ENCODE peak calls at places on chromosomes 12 and 14, in four cellular contexts. L, J, N and M are unnamed samples.

GRCh38 chr14:81301371-81301770 is 80.6 kb upstream of the GTF2A1 start:
- DNase-seq in N (no peak), L (no peak), J (no peak), M (no peak)

GRCh38 chr14:33631021-33631420 is 319.9 kb downstream of the EGLN3 start:
- DNase-seq in N (no peak), J (no peak), L (no peak), M (no peak)

GRCh38 chr12:87274594-87275245 is 754.5 kb downstream of the C12orf50 start:
- DNase-seq in L (peak), J (peak), N (no peak), M (no peak)

GRCh38 chr12:100331871-100332270 is 25.0 kb upstream of the SLC17A8 start:
- DNase-seq in N (no peak), J (no peak), L (no peak), M (no peak)

GRCh38 chr12:613996-614726 is 49.1 kb downstream of the NINJ2 start:
- DNase-seq in J (no peak), L (peak), N (no peak), M (no peak)

GRCh38 chr14:24858052-24858451 is 191.9 kb downstream of the STXBP6 start:
- DNase-seq in J (no peak), L (no peak), N (no peak), M (no peak)

GRCh38 chr14:36756221-36756620 is 94.6 kb downstream of the PAX9 start:
- DNase-seq in J (no peak), L (no peak), N (no peak), M (no peak)

GRCh38 chr14:36524874-36525745 is 5.1 kb upstream of the NKX2-1 start:
- DNase-seq in L (peak), J (peak), N (peak), M (no peak)

GRCh38 chr12:34397591-34398365 is 375.5 kb downstream of the ALG10 start:
- DNase-seq in J (no peak), N (no peak), L (peak), M (no peak)

GRCh38 chr14:51202914-51203665 is 37.0 kb upstream of the TMX1 start:
- DNase-seq in N (no peak), J (no peak), L (no peak), M (no peak)

GRCh38 chr12:21300632-21301031 is 34.1 kb downstream of the SLCO1A2 start:
- DNase-seq in L (no peak), N (no peak), J (no peak), M (no peak)

GRCh38 chr12:57836442-57837375 is 9.8 kb downstream of the CTDSP2 start:
- DNase-seq in N (peak), L (no peak), J (no peak), M (no peak)

GRCh38 chr12:57235012-57235727 is 5.7 kb downstream of the SHMT2 start:
- DNase-seq in J (no peak), L (peak), N (peak), M (no peak)

GRCh38 chr12:131734336-131735152 is 23.7 kb downstream of the SFSWAP start:
- DNase-seq in L (no peak), N (no peak), J (no peak), M (no peak)

GRCh38 chr14:100662850-100663527 is 63.7 kb upstream of the DLK1 start:
- DNase-seq in L (peak), J (peak), N (peak), M (no peak)

GRCh38 chr12:88904705-88905104 is 324.4 kb upstream of the KITLG start:
- DNase-seq in N (no peak), J (no peak), L (no peak), M (no peak)

GRCh38 chr12:34305176-34305575 is 282.9 kb downstream of the ALG10 start:
- DNase-seq in J (no peak), L (no peak), N (no peak), M (no peak)

GRCh38 chr12:65570451-65571130 is 253.7 kb upstream of the HMGA2 start:
- DNase-seq in L (no peak), J (no peak), N (no peak), M (no peak)

GRCh38 chr12:56206373-56207166 is 15.2 kb downstream of the RNF41 start:
- DNase-seq in J (no peak), L (peak), N (peak), M (no peak)

GRCh38 chr12:110744176-110744575 is 1.5 kb upstream of the PPP1CC start:
- DNase-seq in N (no peak), J (no peak), L (no peak), M (no peak)

DNA sequence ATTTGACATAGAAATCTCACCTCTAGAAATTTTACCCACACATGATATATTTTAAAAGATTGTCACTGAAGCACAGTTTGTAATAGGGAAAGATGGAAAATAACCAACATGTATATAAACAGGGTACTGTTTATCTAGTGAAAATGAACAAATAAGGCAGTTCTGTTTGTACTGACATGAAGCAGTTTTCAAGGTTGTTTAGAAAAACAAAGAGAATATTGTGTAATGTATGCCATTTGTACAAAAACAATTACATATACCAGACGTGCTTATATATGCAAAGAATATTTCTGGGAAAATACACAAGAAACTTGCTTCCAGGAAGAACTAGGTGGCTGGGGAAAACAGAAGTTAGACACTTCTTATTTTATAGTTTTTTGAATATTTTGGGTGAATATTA is 59.3 kb upstream of the FERMT2 start:
- DNase-seq in L (no peak), J (no peak), N (no peak), M (no peak)
- TF ChIP-seq SIN3A in L (no peak), J (no peak), N (no peak), M (no peak)

GRCh38 chr12:41629606-41630005 is 441.5 kb downstream of the PDZRN4 start:
- DNase-seq in J (no peak), N (no peak), L (no peak), M (no peak)

GRCh38 chr12:41621288-41621687 is 433.2 kb downstream of the PDZRN4 start:
- DNase-seq in L (no peak), J (no peak), N (no peak), M (no peak)

GRCh38 chr12:41619705-41620104 is 431.6 kb downstream of the PDZRN4 start:
- DNase-seq in N (no peak), J (no peak), L (no peak), M (no peak)

DNA sequence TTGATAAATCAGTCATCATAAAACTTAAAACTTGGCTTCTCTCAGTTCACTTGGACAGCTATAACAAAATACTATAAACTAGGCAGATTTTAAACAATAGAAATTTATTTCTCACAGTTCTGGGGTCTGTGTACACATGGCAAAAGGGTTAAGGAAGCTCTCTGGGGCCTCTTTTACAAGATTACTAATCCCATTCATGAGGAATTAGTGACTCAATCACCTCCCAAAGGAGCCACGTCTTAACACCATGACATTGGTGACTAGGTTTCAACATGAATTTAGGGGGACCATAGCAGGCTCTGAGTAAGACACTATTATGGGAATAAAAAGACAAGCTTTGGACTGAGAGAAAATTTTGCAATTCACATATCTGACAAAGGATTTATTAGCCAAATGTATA is 436.5 kb downstream of the PDZRN4 start:
- DNase-seq in J (no peak), L (no peak), N (no peak), M (no peak)
- TF ChIP-seq SIN3A in J (no peak), L (no peak), N (no peak), M (no peak)

GRCh38 chr14:96284008-96284407 is 28.0 kb downstream of the BDKRB1 start:
- DNase-seq in L (no peak), N (no peak), J (no peak), M (no peak)

GRCh38 chr14:96284430-96284829 is 28.4 kb downstream of the BDKRB1 start:
- DNase-seq in L (no peak), J (no peak), N (no peak), M (no peak)

GRCh38 chr14:96280104-96280503 is 24.1 kb downstream of the BDKRB1 start:
- DNase-seq in N (no peak), L (no peak), J (no peak), M (no peak)

GRCh38 chr14:96279564-96279963 is 23.6 kb downstream of the BDKRB1 start:
- DNase-seq in N (no peak), J (no peak), L (no peak), M (no peak)

GRCh38 chr14:96281486-96281885 is 25.5 kb downstream of the BDKRB1 start:
- DNase-seq in L (no peak), J (no peak), N (no peak), M (no peak)
- TF ChIP-seq SIN3A in L (no peak), J (no peak), N (no peak), M (no peak)

DNA sequence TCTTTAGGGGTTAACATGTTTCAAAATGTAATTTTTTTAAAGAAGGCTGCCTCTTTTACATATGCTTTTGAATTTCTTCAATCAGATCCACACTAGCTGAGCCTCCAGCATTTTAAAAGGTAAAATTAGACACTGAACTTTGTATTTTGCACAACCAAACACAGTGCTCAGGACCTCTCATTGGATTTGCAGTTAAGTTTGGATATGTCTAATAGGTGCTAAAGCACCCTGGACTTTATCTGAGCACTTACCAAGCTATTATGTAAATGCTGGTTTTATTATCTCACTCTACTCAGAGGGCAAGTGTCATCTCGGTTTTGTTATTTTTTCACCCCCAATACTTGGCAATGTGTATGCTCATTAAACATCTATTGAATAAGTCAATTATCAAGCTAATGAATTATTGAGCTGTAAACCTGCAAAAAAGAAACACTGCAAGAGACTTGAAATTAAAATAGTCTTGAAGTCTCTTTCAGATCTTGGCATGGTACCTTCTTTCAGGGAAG is 150.7 kb downstream of the KIF21A start:
- DNase-seq in L (no peak), N (no peak), J (no peak), M (no peak)
- TF ChIP-seq SIN3A in L (no peak), N (no peak), J (no peak), M (no peak)